ENCODE peak calls at places on chromosome 22, in four cellular contexts. I, Y, B and K are unnamed samples. For H3K27me3, the result is how much of the 10 kb centered on the place peaks cover.

GRCh38 chr22:39244073-39244495 is 698 bp downstream of the PDGFB start:
- DNase-seq in I (no peak), B (no peak), Y (no peak), K (no peak)

GRCh38 chr22:40637181-40638150 is 947 bp upstream of the MRTFA start:
- DNase-seq in Y (peak), I (no peak), B (no peak), K (peak)

GRCh38 chr22:29040385-29041275 is 21.0 kb downstream of the C22orf31 start:
- DNase-seq in Y (peak), B (peak), I (peak), K (peak)

GRCh38 chr22:43222281-43222680 is 35.3 kb upstream of the TTLL12 start:
- DNase-seq in Y (no peak), I (no peak), B (peak), K (no peak)

GRCh38 chr22:17773606-17774205 is 563 bp downstream of the BID start:
- DNase-seq in B (peak), I (peak), Y (peak), K (peak)

GRCh38 chr22:46187862-46188261 is 37.5 kb downstream of the PPARA start:
- DNase-seq in Y (no peak), B (no peak), I (no peak), K (no peak)

GRCh38 chr22:31882971-31883370 is 61.4 kb upstream of the YWHAH start:
- DNase-seq in Y (no peak), B (no peak), I (no peak), K (no peak)

GRCh38 chr22:35638408-35638807 is 9.8 kb upstream of the APOL6 start:
- DNase-seq in Y (peak), B (peak), I (no peak), K (no peak)

GRCh38 chr22:35315141-35315854 is 15.6 kb downstream of the TOM1 start:
- DNase-seq in B (no peak), Y (no peak), I (no peak), K (no peak)

GRCh38 chr22:21726650-21727049 is 8.9 kb downstream of the YPEL1 start:
- DNase-seq in I (no peak), B (peak), Y (peak), K (peak)

GRCh38 chr22:46044718-46045458 is 67.9 kb upstream of the WNT7B start:
- DNase-seq in B (no peak), I (no peak), Y (peak), K (no peak)

GRCh38 chr22:22721681-22722309 is 77.4 kb downstream of the GGTLC2 start:
- DNase-seq in I (no peak), B (no peak), Y (no peak), K (no peak)

GRCh38 chr22:38491707-38492348 is 14.3 kb downstream of the DDX17 start:
- DNase-seq in I (no peak), Y (no peak), B (no peak), K (no peak)

GRCh38 chr22:21982338-21982965 is at the start of gene TOP3B:
- DNase-seq in B (peak), Y (peak), I (peak), K (peak)

GRCh38 chr22:35742342-35743100 is 24.8 kb downstream of the APOL5 start:
- DNase-seq in I (no peak), Y (no peak), B (no peak), K (no peak)

GRCh38 chr22:22886546-22886945 is 1.1 kb upstream of the IGLL5 start:
- DNase-seq in Y (no peak), I (no peak), B (no peak), K (no peak)

DNA sequence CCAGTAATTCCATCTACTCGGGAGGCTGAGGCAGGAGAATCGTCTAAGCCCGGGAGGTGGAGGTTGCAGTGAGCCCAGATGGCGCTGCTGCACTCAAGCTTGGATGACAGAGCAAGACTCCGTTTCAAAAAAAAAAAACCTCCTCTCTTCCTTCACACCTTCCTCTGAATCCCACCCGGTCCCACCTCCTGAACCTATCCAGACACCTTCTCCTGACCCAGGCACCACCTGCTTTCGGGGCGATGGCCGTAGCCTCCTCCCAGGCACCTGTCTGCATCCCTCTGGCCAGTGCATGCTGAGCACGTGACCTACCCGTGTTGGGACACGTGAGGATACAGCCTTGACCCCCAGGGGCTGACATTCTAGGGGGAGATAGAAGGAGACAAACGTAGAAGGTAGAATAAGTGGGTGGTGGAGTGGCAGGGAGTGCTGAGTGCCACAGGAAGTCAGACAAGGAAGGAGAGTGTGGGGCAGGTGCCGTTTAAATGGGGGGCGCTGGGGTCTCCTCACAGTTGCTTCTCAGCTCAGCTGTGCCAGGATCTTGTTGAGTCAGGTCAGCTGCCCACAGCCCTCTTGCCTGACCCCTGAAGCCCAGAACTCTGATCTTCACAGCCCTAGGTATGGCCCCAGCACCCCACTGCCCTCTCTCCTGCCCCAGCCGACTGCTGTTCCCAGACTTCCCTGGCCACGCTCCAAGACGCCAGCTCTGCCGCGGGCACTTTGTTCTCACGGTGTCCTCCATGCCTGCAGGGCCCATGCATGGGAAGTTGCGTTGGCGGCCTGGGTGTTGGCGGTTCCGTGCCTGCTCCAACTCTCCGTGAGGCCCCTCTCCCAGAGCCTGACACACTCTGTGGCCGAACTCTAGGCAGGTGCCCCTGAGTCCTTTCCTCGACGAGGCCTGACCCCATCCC is 1.2 kb upstream of the MIOX start:
- DNase-seq in I (no peak), B (no peak), Y (no peak), K (no peak)
- H3K4me3 ChIP-seq in I (no peak), B (no peak), Y (no peak), K (no peak)

DNA sequence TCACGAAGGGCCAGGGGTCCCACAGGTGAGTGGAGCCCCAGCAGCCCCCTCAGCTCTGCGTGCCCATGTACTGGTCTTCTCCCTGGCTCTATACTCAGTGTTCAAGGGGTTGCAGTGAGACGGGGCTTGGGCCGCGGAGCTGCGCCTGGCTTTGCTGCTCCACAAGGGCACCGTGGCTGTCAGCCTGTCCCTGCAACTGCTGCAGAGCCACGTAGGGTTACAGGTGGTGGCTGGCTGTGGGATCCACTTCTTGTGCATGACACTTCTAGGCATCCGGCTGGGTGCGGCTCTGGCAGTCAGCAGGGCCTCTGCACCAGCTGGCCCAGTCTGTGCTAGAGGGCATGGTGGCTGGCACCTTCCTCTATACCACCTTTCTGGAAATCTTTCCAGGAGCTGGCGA is 14.3 kb downstream of the MTFP1 start:
- DNase-seq in B (no peak), Y (no peak), I (no peak), K (no peak)
- H3K27me3 ChIP-seq in B (under half), Y (under half), I (under half), K (under half)

DNA sequence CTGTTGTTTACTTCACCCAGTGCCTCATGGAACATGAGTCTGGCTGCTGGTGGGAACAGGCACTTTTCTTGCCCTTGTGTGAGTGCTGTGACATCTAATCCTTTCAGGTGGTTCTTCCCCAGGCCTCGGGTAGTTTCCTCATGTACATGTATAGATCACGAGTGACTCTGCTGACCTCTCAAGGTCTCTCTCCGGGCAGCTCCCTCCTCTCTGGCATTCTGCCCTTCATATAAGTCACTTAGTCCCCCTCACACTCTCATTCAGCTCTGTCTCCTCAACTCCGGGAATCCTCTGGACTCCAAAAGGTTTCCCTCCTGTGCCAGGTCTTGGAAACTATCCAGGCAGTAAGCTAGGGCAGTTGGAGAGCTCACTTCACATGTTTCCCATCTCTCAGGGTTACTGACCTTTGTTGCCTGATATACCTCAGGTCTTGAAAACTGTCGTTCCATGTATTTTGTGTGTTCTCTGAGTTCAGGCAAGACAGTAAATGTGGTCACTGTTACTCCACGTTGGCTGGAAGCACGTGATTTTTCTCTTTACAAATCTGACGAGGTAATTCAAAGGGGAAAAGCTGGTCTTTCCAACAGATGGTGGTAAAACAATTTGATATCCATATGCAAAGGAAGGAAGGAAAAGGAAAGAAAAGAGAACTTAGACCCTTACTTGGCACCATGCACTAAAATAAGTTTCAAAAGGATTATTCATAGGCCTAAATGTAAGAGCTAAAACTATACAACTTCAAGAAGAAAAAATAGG is 40.5 kb upstream of the PITPNB start:
- DNase-seq in I (no peak), Y (no peak), B (no peak), K (no peak)
- H3K27ac ChIP-seq in I (no peak), Y (no peak), B (no peak), K (no peak)

DNA sequence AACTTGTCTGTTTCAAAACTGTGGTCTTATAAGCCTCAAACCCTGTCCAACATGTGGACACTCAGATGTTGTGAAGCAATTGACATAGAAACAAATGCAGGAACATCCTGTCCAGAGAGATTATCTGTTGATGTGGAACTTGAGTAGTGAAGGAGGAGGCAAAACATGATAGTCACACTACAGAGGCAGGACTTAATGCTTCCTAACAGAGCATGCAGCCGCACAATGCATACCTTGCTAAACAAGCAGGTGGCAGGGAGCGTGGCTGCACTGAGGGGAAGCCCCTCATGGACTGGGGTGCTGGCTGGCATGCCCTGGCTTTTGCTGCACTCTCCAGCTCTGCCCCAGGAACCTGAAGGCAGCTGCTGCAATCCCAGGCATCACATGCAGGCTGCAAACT is 5.3 kb downstream of the C22orf39 start:
- DNase-seq in Y (no peak), I (no peak), B (no peak), K (no peak)
- H3K4me3 ChIP-seq in Y (no peak), I (no peak), B (no peak), K (no peak)